ENCODE peak calls at places on chromosome 17, in eight cellular contexts. F is H1, A is esophagus muscularis mucosa, R is suprapubic skin, M is stomach, Z is HCT116, P is vagina, J is breast epithelium. L is an unnamed sample. For H3K9me3, the result is how much of the 10 kb centered on the place peaks cover.

GRCh38 chr17:36777118-36777517 is 160.2 kb upstream of the LHX1 start:
- DNase-seq in F (no peak), A (no peak), R (no peak), M (no peak), Z (no peak), P (no peak), J (no peak), L (no peak)

GRCh38 chr17:2804912-2805311 is 8.7 kb downstream of the RAP1GAP2 start:
- DNase-seq in F (no peak), A (no peak), R (no peak), M (no peak), Z (no peak), P (no peak), J (no peak), L (no peak)

GRCh38 chr17:61260061-61260797 is 139.4 kb upstream of the TBX2 start:
- DNase-seq in F (no peak), A (no peak), R (no peak), M (no peak), Z (no peak), P (no peak), J (no peak), L (no peak)

GRCh38 chr17:29847527-29847931 is 82.5 kb downstream of the SSH2 start:
- DNase-seq in F (no peak), A (no peak), R (no peak), M (no peak), Z (no peak), P (no peak), J (no peak), L (no peak)

GRCh38 chr17:31691251-31691905 is 167.7 kb downstream of the COPRS start:
- DNase-seq in F (no peak), A (no peak), R (no peak), M (no peak), Z (no peak), P (no peak), J (no peak), L (no peak)

GRCh38 chr17:57956311-57957119 is 1.3 kb upstream of the CUEDC1 start:
- DNase-seq in F (no peak), A (no peak), R (peak), M (peak), Z (no peak), P (peak), J (peak), L (no peak)

GRCh38 chr17:59361916-59362810 is 30.7 kb downstream of the YPEL2 start:
- DNase-seq in F (no peak), A (no peak), R (no peak), M (no peak), Z (no peak), P (no peak), J (no peak), L (no peak)

GRCh38 chr17:78322327-78322857 is 37.5 kb downstream of the SOCS3 start:
- DNase-seq in F (no peak), A (no peak), R (no peak), M (no peak), Z (no peak), P (no peak), J (no peak), L (no peak)

GRCh38 chr17:56819431-56820145 is 14.1 kb downstream of the C17orf67 start:
- DNase-seq in F (peak), A (no peak), R (peak), M (peak), Z (peak), P (no peak), J (no peak), L (peak)

GRCh38 chr17:79411419-79411818 is 199.4 kb downstream of the RBFOX3 start:
- DNase-seq in F (no peak), A (no peak), R (no peak), M (no peak), Z (no peak), P (no peak), J (no peak), L (no peak)

GRCh38 chr17:20967776-20968175 is 75.0 kb downstream of the USP22 start:
- DNase-seq in F (no peak), A (no peak), R (no peak), M (no peak), Z (no peak), P (no peak), J (no peak), L (no peak)

GRCh38 chr17:5500247-5500803 is 14.0 kb downstream of the MIS12 start:
- DNase-seq in F (no peak), A (no peak), R (no peak), M (no peak), Z (no peak), P (no peak), J (no peak), L (no peak)

GRCh38 chr17:49753959-49754391 is 10.0 kb downstream of the FAM117A start:
- DNase-seq in F (no peak), A (no peak), R (peak), M (no peak), Z (no peak), P (no peak), J (no peak), L (no peak)

GRCh38 chr17:4986403-4986802 is 1.1 kb downstream of the CAMTA2 start:
- DNase-seq in F (no peak), A (no peak), R (no peak), M (no peak), Z (no peak), P (no peak), J (no peak), L (peak)

GRCh38 chr17:48439072-48439471 is 9.1 kb upstream of the SKAP1 start:
- DNase-seq in F (no peak), A (no peak), R (no peak), M (no peak), Z (no peak), P (no peak), J (no peak), L (no peak)

GRCh38 chr17:21368545-21369246 is 7.5 kb upstream of the KCNJ12 start:
- DNase-seq in F (no peak), A (no peak), R (no peak), M (no peak), Z (no peak), P (no peak), J (no peak), L (no peak)

GRCh38 chr17:36736201-36737156 is 135.1 kb downstream of the MRM1 start:
- DNase-seq in F (no peak), A (no peak), R (no peak), M (no peak), Z (no peak), P (no peak), J (no peak), L (no peak)

DNA sequence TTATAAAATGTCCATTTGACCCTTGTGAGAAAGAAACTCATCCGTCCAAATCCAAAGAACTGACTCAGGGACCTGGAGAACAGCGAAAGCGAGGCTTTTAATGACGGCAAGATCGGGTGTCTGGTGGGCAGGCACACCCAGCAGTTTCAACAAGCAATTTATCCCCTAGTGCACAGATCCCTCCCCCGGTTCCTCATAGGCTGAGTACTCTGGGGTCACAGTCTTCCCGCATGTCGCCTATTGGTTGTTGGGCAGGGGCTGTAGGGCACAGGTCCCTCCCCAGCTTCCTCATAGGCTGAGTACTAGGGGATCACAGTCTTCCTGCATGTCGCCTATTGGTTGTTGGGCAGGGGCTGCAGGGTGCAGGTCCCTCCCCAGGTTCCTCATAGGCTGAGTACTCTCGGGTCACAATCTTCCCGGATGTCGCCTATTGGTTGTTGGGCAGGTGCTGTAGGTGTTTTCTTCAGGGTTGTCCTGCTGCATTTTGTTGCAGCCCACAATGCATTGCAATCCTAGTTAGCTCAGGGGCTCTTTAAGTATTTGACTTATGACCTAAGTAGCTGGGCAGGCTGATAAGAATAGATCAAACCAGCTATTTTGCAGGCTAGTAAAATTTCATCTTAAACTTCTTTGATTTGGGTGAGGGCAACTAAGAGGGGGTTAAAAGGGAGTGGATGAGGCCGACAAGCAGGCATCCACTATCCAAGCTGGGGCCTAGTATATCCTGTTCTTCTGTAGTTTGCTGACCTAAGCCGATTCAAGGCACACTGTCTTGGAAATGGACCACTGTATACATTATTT is 3.6 kb upstream of the UTS2R start:
- DNase-seq in F (peak), A (no peak), R (no peak), M (no peak), Z (peak), P (no peak), J (no peak), L (no peak)
- TF ChIP-seq POLR2AphosphoS5 in F (no peak), A (no peak), R (no peak), M (no peak), Z (peak), P (no peak), J (no peak), L (no peak)

GRCh38 chr17:83203073-83203471 is 123.7 kb downstream of the METRNL start:
- DNase-seq in F (no peak), A (no peak), R (peak), M (peak), Z (no peak), P (no peak), J (no peak), L (peak)

GRCh38 chr17:83202002-83203000 is 122.9 kb downstream of the METRNL start:
- DNase-seq in F (no peak), A (no peak), R (peak), M (peak), Z (no peak), P (no peak), J (no peak), L (peak)

GRCh38 chr17:83200231-83200699 is 120.9 kb downstream of the METRNL start:
- DNase-seq in F (no peak), A (no peak), R (peak), M (peak), Z (no peak), P (no peak), J (peak), L (peak)

GRCh38 chr17:83200746-83201145 is 121.3 kb downstream of the METRNL start:
- DNase-seq in F (no peak), A (no peak), R (peak), M (no peak), Z (no peak), P (no peak), J (no peak), L (no peak)

DNA sequence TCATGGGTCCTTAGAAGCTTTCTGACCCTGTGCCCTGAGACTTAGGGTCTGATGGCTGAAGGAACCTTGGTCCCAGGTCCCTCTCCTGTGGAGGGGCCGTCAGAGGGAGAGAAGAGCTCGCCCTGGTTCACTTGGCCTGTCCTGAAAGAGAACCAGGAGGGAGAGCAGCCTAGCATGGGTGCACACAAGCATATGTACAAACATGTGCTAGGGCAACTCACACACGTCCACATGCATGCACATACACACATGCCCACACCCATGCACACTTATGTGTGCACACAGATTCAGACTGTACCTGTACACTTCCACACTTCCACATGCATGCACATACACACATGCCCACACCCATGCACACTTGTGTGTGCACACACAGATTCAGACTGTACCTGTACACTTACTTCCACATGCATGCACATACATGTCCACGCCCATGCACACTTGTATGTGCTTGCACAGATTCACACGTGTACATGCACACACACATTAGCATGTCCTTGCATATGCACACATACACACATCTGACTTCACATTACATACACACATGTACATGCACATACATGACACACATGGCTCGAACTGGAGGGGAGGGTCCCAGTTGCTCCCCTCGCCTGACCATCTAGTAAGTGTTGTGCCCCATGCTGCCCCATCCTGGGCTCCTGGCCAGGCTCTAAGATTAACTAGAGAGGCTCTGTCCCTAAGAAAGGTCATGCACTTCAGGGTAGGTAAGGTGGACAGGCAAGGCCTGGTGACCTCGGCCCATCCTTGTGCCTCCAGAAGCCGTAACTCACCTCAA is 122.0 kb downstream of the METRNL start:
- DNase-seq in F (no peak), A (no peak), R (peak), M (peak), Z (no peak), P (no peak), J (peak), L (peak)
- H3K9me3 ChIP-seq in F (half or more), A (under half), R (under half), M (under half), Z (under half), P (under half), J (under half), L (under half)

GRCh38 chr17:75855310-75856061 is at the start of gene WBP2:
- DNase-seq in F (peak), A (peak), R (peak), M (peak), Z (peak), P (peak), J (peak), L (peak)

GRCh38 chr17:75853410-75853809 is 1.7 kb downstream of the WBP2 start:
- DNase-seq in F (no peak), A (no peak), R (no peak), M (no peak), Z (no peak), P (no peak), J (no peak), L (no peak)

GRCh38 chr17:75856062-75856681 is 1.0 kb upstream of the WBP2 start:
- DNase-seq in F (no peak), A (no peak), R (no peak), M (peak), Z (no peak), P (no peak), J (no peak), L (peak)

GRCh38 chr17:75854881-75855309 is 240 bp downstream of the WBP2 start:
- DNase-seq in F (no peak), A (no peak), R (no peak), M (no peak), Z (no peak), P (no peak), J (no peak), L (no peak)

GRCh38 chr17:75854111-75854748 is 905 bp downstream of the WBP2 start:
- DNase-seq in F (no peak), A (no peak), R (no peak), M (no peak), Z (no peak), P (no peak), J (no peak), L (no peak)
- H3K4me3 ChIP-seq in F (peak), A (peak), R (peak), M (peak), Z (peak), P (peak), J (peak), L (peak)

GRCh38 chr17:68457539-68458259 is 403 bp upstream of the WIPI1 start:
- DNase-seq in F (peak), A (peak), R (peak), M (peak), Z (peak), P (peak), J (peak), L (peak)
- TF ChIP-seq POLR2AphosphoS5 in F (peak), A (peak), R (peak), M (peak), Z (peak), P (peak), J (peak), L (peak)

GRCh38 chr17:22469101-22469880 is 777.0 kb downstream of the KCNJ18 start:
- DNase-seq in F (no peak), A (no peak), R (no peak), M (no peak), Z (no peak), P (peak), J (no peak), L (no peak)
- H3K9me3 ChIP-seq in F (half or more), A (under half), R (under half), M (under half), Z (under half), P (under half), J (under half), L (under half)

L was measured in transverse colon.